ENCODE peak calls at places on chromosomes 12 and 14, in five cellular contexts. D is A549, E is neural crest cell, U is neural progenitor cell, A is astrocyte of the cerebellum. P is an unnamed sample.

GRCh38 chr14:33134975-33135374 is 196.3 kb downstream of the NPAS3 start:
- DNase-seq in D (no peak), E (no peak), U (no peak), A (no peak), P (no peak)

GRCh38 chr12:88242161-88242925 is 100.2 kb downstream of the TMTC3 start:
- DNase-seq in D (peak; percentile 31), E (no peak), U (no peak), A (peak; percentile 97), P (peak; percentile 22)

GRCh38 chr12:54369597-54370217 is 5.4 kb upstream of the GPR84 start:
- DNase-seq in D (no peak), E (no peak), U (no peak), A (no peak), P (no peak)

GRCh38 chr12:31221566-31221945 is 104.4 kb downstream of the SINHCAF start:
- DNase-seq in D (no peak), E (no peak), U (no peak), A (no peak), P (no peak)

GRCh38 chr12:121356657-121357056 is 4.4 kb upstream of the ANAPC5 start:
- DNase-seq in D (no peak), E (no peak), U (no peak), A (no peak), P (no peak)

GRCh38 chr12:94650143-94651056 is at the start of gene TMCC3:
- DNase-seq in D (peak; percentile 28), E (peak; percentile 41), U (peak; percentile 80), A (no peak), P (no peak)

GRCh38 chr14:74216671-74217070 is 22.6 kb upstream of the VSX2 start:
- DNase-seq in D (no peak), E (no peak), U (no peak), A (no peak), P (no peak)

GRCh38 chr12:125092872-125093680 is 27.8 kb downstream of the AACS start:
- DNase-seq in D (no peak), E (no peak), U (peak; percentile 38), A (no peak), P (no peak)

GRCh38 chr14:34461334-34462131 is 507 bp downstream of the SPTSSA start:
- DNase-seq in D (peak; percentile 41), E (peak; percentile 44), U (peak; percentile 78), A (no peak), P (peak; percentile 24)

GRCh38 chr14:49971156-49972141 is 78.6 kb downstream of the ARF6 start:
- DNase-seq in D (no peak), E (no peak), U (no peak), A (no peak), P (no peak)

GRCh38 chr12:128336506-128336905 is 69.5 kb downstream of the TMEM132C start:
- DNase-seq in D (no peak), E (no peak), U (no peak), A (no peak), P (no peak)

GRCh38 chr12:116693259-116694227 is 44.3 kb downstream of the SPRING1 start:
- DNase-seq in D (no peak), E (no peak), U (peak; percentile 48), A (no peak), P (no peak)

GRCh38 chr12:30010071-30011052 is 226.6 kb upstream of the TMTC1 start:
- DNase-seq in D (no peak), E (no peak), U (no peak), A (peak; percentile 83), P (no peak)

GRCh38 chr12:53938276-53939140 is at the start of gene HOXC13:
- DNase-seq in D (peak; percentile 98), E (no peak), U (peak; percentile 83), A (no peak), P (no peak)

GRCh38 chr12:79643821-79644220 is 46.9 kb downstream of the PAWR start:
- DNase-seq in D (no peak), E (no peak), U (no peak), A (no peak), P (no peak)

GRCh38 chr12:123388948-123389559 is 5.1 kb downstream of the KMT5A start:
- DNase-seq in D (no peak), E (no peak), U (no peak), A (no peak), P (no peak)

GRCh38 chr12:123388218-123388947 is 4.5 kb downstream of the KMT5A start:
- DNase-seq in D (peak; percentile 87), E (peak; percentile 57), U (peak; percentile 88), A (no peak), P (peak; percentile 32)

GRCh38 chr12:123389560-123390351 is 5.8 kb downstream of the KMT5A start:
- DNase-seq in D (peak; percentile 53), E (peak; percentile 19), U (peak; percentile 66), A (no peak), P (no peak)

GRCh38 chr12:123384994-123385376 is 1.1 kb downstream of the KMT5A start:
- DNase-seq in D (peak; percentile 60), E (no peak), U (no peak), A (no peak), P (no peak)

GRCh38 chr12:123387508-123388217 is 3.7 kb downstream of the KMT5A start:
- DNase-seq in D (no peak), E (no peak), U (no peak), A (no peak), P (no peak)
- TF ChIP-seq CTCF in D (no peak), E (no peak), U (no peak), A (no peak), P (no peak)

GRCh38 chr14:53432378-53432802 is 279.3 kb upstream of the DDHD1 start:
- DNase-seq in D (peak; percentile 47), E (peak; percentile 6), U (peak; percentile 71), A (peak; percentile 9), P (no peak)
- TF ChIP-seq CTCF in D (peak; percentile 69), E (peak; percentile 73), U (peak; percentile 86), A (peak; percentile 66), P (no peak)

DNA sequence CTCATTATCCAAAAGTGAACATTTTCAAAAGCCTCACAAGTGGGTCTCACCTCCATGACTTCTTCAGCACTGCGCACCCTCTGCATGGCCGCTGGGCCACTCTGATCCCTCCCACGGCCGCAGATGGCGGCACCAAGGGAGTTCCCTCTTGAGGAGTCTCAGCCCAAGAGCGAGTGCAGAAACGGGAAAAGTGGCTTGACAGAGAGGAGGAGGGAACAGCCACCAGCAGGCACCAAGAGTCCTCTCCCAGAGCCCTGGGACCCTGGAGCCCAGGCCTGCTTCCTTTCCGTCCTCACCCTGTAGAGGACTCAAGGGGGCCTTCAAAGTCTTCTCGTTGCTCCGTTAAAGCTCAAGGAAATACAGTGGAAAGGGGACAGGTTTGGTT is 230.2 kb upstream of the DIO3 start:
- DNase-seq in D (no peak), E (no peak), U (no peak), A (no peak), P (no peak)
- TF ChIP-seq CTCF in D (no peak), E (no peak), U (no peak), A (no peak), P (no peak)

GRCh38 chr14:55802986-55803431 is 223.0 kb downstream of the KTN1 start:
- DNase-seq in D (peak; percentile 54), E (no peak), U (no peak), A (no peak), P (no peak)
- TF ChIP-seq CTCF in D (peak; percentile 51), E (no peak), U (no peak), A (no peak), P (no peak)

DNA sequence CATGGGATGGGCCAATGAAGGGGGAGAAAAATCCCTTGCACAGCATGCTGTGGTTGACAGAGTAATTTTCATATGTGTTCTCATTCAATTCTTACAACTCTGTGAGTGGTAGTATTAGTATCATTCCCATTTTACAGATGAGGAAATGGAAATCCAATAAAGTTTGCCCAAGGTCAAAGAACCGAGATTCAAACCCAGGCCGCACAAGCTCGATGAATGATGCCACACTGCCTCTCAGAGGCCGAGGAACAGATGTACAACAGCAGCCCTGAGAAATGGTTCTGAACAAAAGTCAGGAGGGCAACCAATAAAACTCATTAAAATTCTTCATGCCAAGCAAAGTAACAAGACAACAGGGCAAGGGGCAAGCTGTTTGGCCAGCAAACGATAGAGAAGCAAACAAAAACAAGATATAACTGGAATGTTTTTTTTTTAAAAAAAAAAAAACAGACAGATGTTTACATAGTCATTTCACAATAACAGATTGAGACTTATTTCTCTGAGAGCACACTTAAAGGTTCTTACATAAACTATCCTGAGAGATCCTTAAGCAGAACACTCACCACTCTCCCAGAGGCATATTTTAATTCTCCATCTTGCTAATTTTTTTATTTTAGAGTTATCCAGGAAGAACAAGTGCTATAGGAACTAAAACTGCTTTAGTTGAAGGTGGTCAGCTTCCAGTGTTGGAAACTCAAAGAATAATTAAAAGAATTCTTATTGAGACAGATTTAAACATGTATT is 85.8 kb downstream of the EXOC5 start:
- DNase-seq in D (no peak), E (no peak), U (peak; percentile 74), A (no peak), P (no peak)
- TF ChIP-seq CTCF in D (peak; percentile 43), E (peak; percentile 59), U (peak; percentile 89), A (peak; percentile 29), P (no peak)

GRCh38 chr14:69366069-69366468 is 32.0 kb downstream of the ERH start:
- DNase-seq in D (no peak), E (no peak), U (no peak), A (no peak), P (no peak)

GRCh38 chr14:69372146-69372545 is 26.0 kb downstream of the ERH start:
- DNase-seq in D (no peak), E (no peak), U (no peak), A (no peak), P (no peak)

GRCh38 chr14:69370061-69370460 is 28.0 kb downstream of the ERH start:
- DNase-seq in D (no peak), E (no peak), U (no peak), A (no peak), P (no peak)

GRCh38 chr14:69366761-69367160 is 31.3 kb downstream of the ERH start:
- DNase-seq in D (no peak), E (no peak), U (no peak), A (no peak), P (no peak)

DNA sequence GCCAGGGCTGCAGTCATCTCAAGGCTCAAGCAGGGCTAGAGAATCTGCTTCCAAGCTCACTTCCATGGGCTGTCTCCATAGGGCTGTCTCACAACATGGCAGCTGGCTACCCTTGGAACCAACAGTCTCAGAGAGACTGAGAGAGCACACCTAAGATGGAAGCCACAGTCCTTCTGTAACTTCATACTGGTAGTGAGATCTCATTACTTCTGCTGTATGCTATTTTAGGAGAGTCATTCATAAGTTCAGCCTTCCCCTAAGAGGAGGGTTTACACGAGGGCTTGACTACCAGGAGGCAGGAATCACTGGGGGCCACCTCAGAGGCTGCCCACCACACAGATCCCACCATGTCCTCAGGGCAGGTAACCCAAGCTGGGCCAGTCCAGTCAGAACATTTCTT is 29.7 kb downstream of the ERH start:
- DNase-seq in D (no peak), E (no peak), U (no peak), A (no peak), P (no peak)
- TF ChIP-seq CTCF in D (no peak), E (no peak), U (no peak), A (no peak), P (no peak)

P was measured in omental fat pad.